ENCODE peak calls at places on chromosome 4, in seven cellular contexts. W, E, C, X, K, N and H are unnamed samples.

GRCh38 chr4:153750197-153750817 is 9.5 kb downstream of the RNF175 start:
- DNase-seq in W (no peak), E (no peak), C (peak), K (peak), N (peak), X (peak), H (peak)

GRCh38 chr4:83369825-83370639 is 35.4 kb upstream of the HPSE start:
- DNase-seq in K (no peak), E (no peak), W (no peak), N (no peak), C (no peak), X (peak), H (no peak)

GRCh38 chr4:183658362-183659028 is 490 bp downstream of the RWDD4 start:
- DNase-seq in W (peak), N (no peak), X (no peak), C (peak), K (no peak), E (no peak), H (no peak)

GRCh38 chr4:167622481-167623240 is 388.4 kb upstream of the SPOCK3 start:
- DNase-seq in K (peak), C (peak), E (no peak), W (peak), N (no peak), X (peak), H (peak)

GRCh38 chr4:16269742-16270522 is 43.7 kb upstream of the TAPT1 start:
- DNase-seq in N (no peak), K (no peak), E (no peak), X (peak), C (no peak), W (no peak), H (peak)

GRCh38 chr4:148962539-148963290 is 520.5 kb upstream of the NR3C2 start:
- DNase-seq in C (no peak), K (no peak), X (peak), N (no peak), W (no peak), E (no peak), H (no peak)

GRCh38 chr4:8330821-8331566 is 61.4 kb downstream of the HTRA3 start:
- DNase-seq in E (peak), C (no peak), X (no peak), N (no peak), K (no peak), W (peak), H (no peak)

GRCh38 chr4:41095973-41096372 is 118.4 kb downstream of the APBB2 start:
- DNase-seq in W (no peak), N (no peak), C (no peak), X (peak), K (no peak), E (no peak), H (no peak)

GRCh38 chr4:37441231-37442061 is 196.9 kb downstream of the NWD2 start:
- DNase-seq in E (no peak), N (no peak), K (no peak), C (no peak), W (no peak), X (no peak), H (no peak)

GRCh38 chr4:47718691-47719090 is 119.2 kb downstream of the CORIN start:
- DNase-seq in N (no peak), C (no peak), K (no peak), W (no peak), E (no peak), X (peak), H (no peak)

GRCh38 chr4:55781809-55782208 is 37.8 kb upstream of the EXOC1L start:
- DNase-seq in X (peak), W (no peak), K (no peak), N (no peak), E (no peak), C (no peak), H (no peak)

GRCh38 chr4:40254961-40255721 is 58.3 kb downstream of the RHOH start:
- DNase-seq in X (peak), N (no peak), K (no peak), E (no peak), C (peak), W (no peak), H (peak)

GRCh38 chr4:7197910-7198309 is 5.6 kb downstream of the SORCS2 start:
- DNase-seq in E (no peak), K (no peak), C (no peak), X (no peak), W (no peak), N (peak), H (no peak)

GRCh38 chr4:56388311-56388710 is 1.0 kb upstream of the AASDH start:
- DNase-seq in W (no peak), C (no peak), E (no peak), X (peak), N (no peak), K (no peak), H (no peak)